ENCODE peak calls at places on chromosomes 2 and 18, in five cellular contexts. C is IMR-90, U is AG04449, G is HFF-Myc, X is testis. T is an unnamed sample.

GRCh38 chr2:75710220-75710576 is 517 bp downstream of the GCFC2 start:
- DNase-seq in X (no peak), G (no peak), C (no peak), U (no peak), T (no peak)

GRCh38 chr2:128563348-128563687 is 244.7 kb upstream of the HS6ST1 start:
- DNase-seq in C (peak; percentile 98), G (peak; percentile 41), U (peak; percentile 84), X (peak; percentile 91), T (no peak)

GRCh38 chr2:239736358-239737143 is 288.6 kb downstream of the NDUFA10 start:
- DNase-seq in X (peak; percentile 47), U (no peak), G (no peak), C (no peak), T (peak; percentile 75)

GRCh38 chr2:46294185-46294836 is 2.9 kb upstream of the EPAS1 start:
- DNase-seq in G (no peak), U (no peak), X (peak; percentile 48), C (no peak), T (peak; percentile 87)

GRCh38 chr2:196702641-196703040 is 63.1 kb downstream of the CCDC150 start:
- DNase-seq in C (no peak), U (no peak), X (no peak), G (peak; percentile 38), T (no peak)

GRCh38 chr2:109335586-109336266 is 206.7 kb downstream of the SH3RF3 start:
- DNase-seq in G (no peak), C (peak; percentile 83), X (no peak), U (no peak), T (no peak)

GRCh38 chr2:240948905-240949790 is 43.0 kb downstream of the CROCC2 start:
- DNase-seq in G (no peak), C (no peak), U (no peak), X (peak; percentile 6), T (peak; percentile 58)

GRCh38 chr2:20962939-20963543 is 80.8 kb downstream of the APOB start:
- DNase-seq in C (peak; percentile 48), U (no peak), G (peak; percentile 44), X (peak; percentile 84), T (peak; percentile 74)

GRCh38 chr18:44672506-44672905 is 8.2 kb upstream of the SETBP1 start:
- DNase-seq in G (no peak), X (no peak), U (no peak), C (no peak), T (no peak)

GRCh38 chr2:36214682-36215081 is 140.9 kb upstream of the CRIM1 start:
- DNase-seq in U (no peak), C (no peak), X (no peak), G (no peak), T (peak; percentile 3)

GRCh38 chr2:168470880-168471475 is 14.9 kb downstream of the CERS6 start:
- DNase-seq in G (no peak), U (no peak), X (no peak), C (no peak), T (no peak)

GRCh38 chr2:149038442-149039212 is at the start of gene LYPD6B:
- DNase-seq in G (no peak), X (peak; percentile 52), U (no peak), C (no peak), T (peak; percentile 91)
- H3K4me3 ChIP-seq in G (peak within 1 kb of the TSS; percentile 10), X (peak within 1 kb of the TSS; percentile 53), U (peak within 1 kb of the TSS; percentile 59), C (no peak within 1 kb of the TSS), T (peak within 1 kb of the TSS; percentile 48)

GRCh38 chr18:10128906-10129305 is 215.1 kb downstream of the VAPA start:
- DNase-seq in U (no peak), C (no peak), X (no peak), G (no peak), T (no peak)

GRCh38 chr18:10133516-10133915 is 219.7 kb downstream of the VAPA start:
- DNase-seq in X (no peak), G (no peak), U (no peak), C (no peak), T (no peak)

GRCh38 chr18:10130626-10131025 is 216.8 kb downstream of the VAPA start:
- DNase-seq in G (no peak), U (no peak), X (no peak), C (no peak), T (no peak)

GRCh38 chr18:10131783-10132381 is 218.1 kb downstream of the VAPA start:
- DNase-seq in X (peak; percentile 39), G (no peak), U (no peak), C (no peak), T (peak; percentile 88)

GRCh38 chr18:10131036-10131774 is 217.4 kb downstream of the VAPA start:
- DNase-seq in U (no peak), C (no peak), G (no peak), X (no peak), T (peak; percentile 65)
- H3K4me3 ChIP-seq in U (no peak overlapping the region), C (no peak overlapping the region), G (no peak overlapping the region), X (peak overlapping the region; percentile 42), T (peak overlapping the region; percentile 36)

GRCh38 chr2:37795456-37795855 is 124.0 kb upstream of the CDC42EP3 start:
- DNase-seq in G (no peak), C (no peak), U (no peak), X (no peak), T (no peak)
- H3K4me3 ChIP-seq in G (no peak overlapping the region), C (no peak overlapping the region), U (no peak overlapping the region), X (no peak overlapping the region), T (no peak overlapping the region)

DNA sequence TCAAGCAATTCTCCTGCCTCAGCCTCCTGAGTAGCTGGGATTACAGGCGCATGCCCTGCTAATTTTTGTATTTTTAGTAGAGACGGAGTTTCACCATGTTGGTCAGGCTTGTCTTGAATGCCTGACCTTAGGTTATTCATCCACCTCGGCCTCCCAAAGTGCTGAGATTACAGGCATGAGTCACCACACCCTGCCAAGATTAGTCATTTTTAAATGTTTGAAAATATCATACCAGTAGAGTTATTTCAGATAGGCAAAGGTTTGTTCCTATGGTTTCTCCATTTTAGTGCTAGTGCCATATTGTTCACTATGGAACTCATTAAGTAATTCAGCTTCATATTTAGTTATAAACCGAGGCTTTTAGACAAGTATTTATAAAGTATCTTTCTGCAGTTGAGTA is 52.3 kb downstream of the HIBCH start:
- DNase-seq in C (peak; percentile 92), U (no peak), G (no peak), X (no peak), T (no peak)
- H3K4me3 ChIP-seq in C (no peak overlapping the region), U (no peak overlapping the region), G (no peak overlapping the region), X (no peak overlapping the region), T (no peak overlapping the region)

GRCh38 chr2:41378420-41378819 is 669.4 kb upstream of the PKDCC start:
- DNase-seq in U (no peak), X (no peak), C (no peak), G (no peak), T (no peak)

GRCh38 chr2:41387519-41387918 is 660.3 kb upstream of the PKDCC start:
- DNase-seq in G (no peak), C (no peak), X (no peak), U (no peak), T (no peak)

GRCh38 chr2:41377837-41378236 is 670.0 kb upstream of the PKDCC start:
- DNase-seq in X (no peak), U (no peak), G (no peak), C (no peak), T (no peak)

DNA sequence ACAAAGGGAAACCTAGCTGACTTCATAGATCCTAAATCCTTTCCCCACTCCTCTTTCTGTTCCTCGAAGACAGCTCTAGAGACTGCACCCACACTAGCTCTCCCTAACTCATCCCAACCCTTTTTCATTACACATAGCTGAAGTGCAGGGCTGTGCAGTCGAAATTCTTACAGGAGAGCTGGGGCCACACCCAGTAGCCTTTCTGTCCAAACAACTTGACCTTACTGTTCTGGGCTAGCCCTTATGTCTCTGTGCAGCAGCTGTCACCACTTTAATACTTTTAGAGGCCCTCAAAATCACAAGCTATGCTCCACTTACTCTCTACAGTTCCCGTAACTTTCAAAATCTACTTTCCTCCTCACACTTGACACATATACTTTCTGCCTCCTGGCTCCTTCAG is 666.1 kb upstream of the PKDCC start:
- DNase-seq in X (no peak), U (no peak), C (no peak), G (no peak), T (no peak)
- H3K4me3 ChIP-seq in X (no peak overlapping the region), U (no peak overlapping the region), C (no peak overlapping the region), G (no peak overlapping the region), T (no peak overlapping the region)

GRCh38 chr2:25279091-25279651 is 62.6 kb downstream of the DNMT3A start:
- DNase-seq in G (no peak), U (no peak), C (no peak), X (peak; percentile 82), T (peak; percentile 26)

GRCh38 chr2:25274868-25275574 is 66.7 kb downstream of the DNMT3A start:
- DNase-seq in G (no peak), X (no peak), U (no peak), C (peak; percentile 52), T (peak; percentile 64)

GRCh38 chr2:25275575-25275965 is 66.2 kb downstream of the DNMT3A start:
- DNase-seq in X (no peak), U (no peak), C (no peak), G (no peak), T (no peak)

GRCh38 chr2:25273985-25274550 is 67.7 kb downstream of the DNMT3A start:
- DNase-seq in G (no peak), U (no peak), C (no peak), X (no peak), T (peak; percentile 35)

GRCh38 chr2:25276569-25277465 is 64.9 kb downstream of the DNMT3A start:
- DNase-seq in G (no peak), U (no peak), X (peak; percentile 77), C (no peak), T (peak; percentile 98)
- H3K4me3 ChIP-seq in G (peak overlapping the region; percentile 4), U (no peak overlapping the region), X (peak overlapping the region; percentile 61), C (no peak overlapping the region), T (peak overlapping the region; percentile 37)

GRCh38 chr2:222895143-222895542 is 34.3 kb downstream of the ACSL3 start:
- DNase-seq in C (no peak), X (no peak), G (no peak), U (no peak), T (no peak)

GRCh38 chr2:222888716-222889115 is 27.9 kb downstream of the ACSL3 start:
- DNase-seq in X (no peak), G (no peak), U (no peak), C (no peak), T (no peak)

GRCh38 chr2:222893716-222894115 is 32.9 kb downstream of the ACSL3 start:
- DNase-seq in U (no peak), X (no peak), G (no peak), C (no peak), T (no peak)

GRCh38 chr2:222891890-222892289 is 31.1 kb downstream of the ACSL3 start:
- DNase-seq in X (no peak), G (no peak), U (no peak), C (peak; percentile 58), T (no peak)

GRCh38 chr2:222892321-222892720 is 31.5 kb downstream of the ACSL3 start:
- DNase-seq in X (no peak), U (no peak), C (peak; percentile 64), G (no peak), T (no peak)
- H3K4me3 ChIP-seq in X (no peak overlapping the region), U (no peak overlapping the region), C (no peak overlapping the region), G (no peak overlapping the region), T (no peak overlapping the region)

GRCh38 chr2:24175631-24176030 is 778 bp downstream of the FAM228A start:
- DNase-seq in U (no peak), G (no peak), X (no peak), C (no peak), T (no peak)
- H3K4me3 ChIP-seq in U (no peak overlapping the region), G (no peak overlapping the region), X (peak overlapping the region; percentile 63), C (no peak overlapping the region), T (no peak overlapping the region)

T was measured in H7.